ENCODE peak calls at places on chromosomes 6 and 20, in seven cellular contexts. D is neural progenitor cell, L is GM23338, C is HCT116, G is MM.1S, N is GM23248, P is hepatocyte. S is an unnamed sample.

GRCh38 chr20:43799150-43799711 is 72.4 kb upstream of the GTSF1L start:
- DNase-seq in P (peak), D (no peak), G (no peak), C (no peak), N (peak), L (no peak), S (peak)

GRCh38 chr6:124226396-124226795 is 422.7 kb downstream of the NKAIN2 start:
- DNase-seq in P (no peak), C (no peak), G (no peak), L (no peak), N (no peak), D (no peak), S (no peak)

GRCh38 chr6:129335792-129336191 is 374.2 kb downstream of the ARHGAP18 start:
- DNase-seq in N (no peak), P (no peak), L (no peak), D (no peak), G (no peak), C (no peak), S (no peak)

GRCh38 chr20:6769953-6770831 is 2.7 kb downstream of the BMP2 start:
- DNase-seq in N (peak), D (peak), P (peak), L (peak), C (no peak), G (no peak), S (no peak)

GRCh38 chr20:47673671-47673955 is 111.7 kb downstream of the SULF2 start:
- DNase-seq in L (no peak), D (no peak), C (no peak), G (no peak), N (no peak), P (no peak), S (no peak)

GRCh38 chr6:17101422-17102257 is at the start of gene STMND1:
- DNase-seq in L (peak), D (peak), P (peak), C (no peak), G (no peak), N (peak), S (peak)

GRCh38 chr20:35618372-35619131 is 2.9 kb downstream of the SPAG4 start:
- DNase-seq in C (no peak), N (peak), G (no peak), D (peak), L (peak), P (no peak), S (peak)

GRCh38 chr6:75381878-75382633 is 97.5 kb upstream of the TMEM30A start:
- DNase-seq in N (no peak), G (no peak), P (no peak), L (no peak), D (no peak), C (no peak), S (no peak)

GRCh38 chr20:24981282-24981681 is 11.3 kb downstream of the APMAP start:
- DNase-seq in L (no peak), D (no peak), G (no peak), C (no peak), P (no peak), N (no peak), S (no peak)

GRCh38 chr20:47854687-47855212 is 69.5 kb upstream of the SULF2 start:
- DNase-seq in N (peak), G (peak), P (peak), D (peak), L (peak), C (peak), S (peak)

GRCh38 chr20:57773059-57773815 is 63.4 kb upstream of the PMEPA1 start:
- DNase-seq in P (no peak), C (no peak), N (no peak), G (no peak), D (no peak), L (no peak), S (no peak)

GRCh38 chr6:31736026-31736767 is at the start of gene CLIC1:
- DNase-seq in D (peak), C (no peak), P (peak), N (peak), L (peak), G (peak), S (peak)

GRCh38 chr6:145732788-145733187 is 2.5 kb downstream of the EPM2A start:
- DNase-seq in C (no peak), P (no peak), L (no peak), D (peak), G (no peak), N (no peak), S (no peak)

GRCh38 chr6:14822689-14823088 is 423.2 kb upstream of the JARID2 start:
- DNase-seq in C (no peak), N (peak), P (no peak), G (no peak), D (no peak), L (no peak), S (no peak)

GRCh38 chr6:113405326-113406050 is 451.7 kb upstream of the MARCKS start:
- DNase-seq in N (peak), L (no peak), D (no peak), P (no peak), G (no peak), C (no peak), S (no peak)

GRCh38 chr6:119533603-119534279 is 184.2 kb upstream of the MAN1A1 start:
- DNase-seq in G (no peak), C (peak), N (peak), D (no peak), P (no peak), L (no peak), S (peak)

GRCh38 chr20:56865055-56865454 is 235.9 kb downstream of the TFAP2C start:
- DNase-seq in C (no peak), D (no peak), L (no peak), G (no peak), P (no peak), N (peak), S (no peak)

GRCh38 chr6:129936329-129937165 is 75.4 kb upstream of the TMEM244 start:
- DNase-seq in D (peak), G (peak), L (peak), C (peak), N (peak), P (peak), S (peak)

GRCh38 chr20:8542115-8542486 is 410.0 kb downstream of the PLCB1 start:
- DNase-seq in L (no peak), D (no peak), C (no peak), N (no peak), G (no peak), P (no peak), S (no peak)

GRCh38 chr6:36019167-36019566 is 5.3 kb downstream of the SLC26A8 start:
- DNase-seq in N (no peak), D (no peak), G (no peak), P (no peak), L (no peak), C (no peak), S (no peak)

GRCh38 chr20:57787969-57788781 is 78.4 kb upstream of the PMEPA1 start:
- DNase-seq in G (no peak), L (no peak), D (no peak), N (no peak), P (no peak), C (no peak), S (peak)

GRCh38 chr20:23232219-23232581 is 118.4 kb upstream of the NXT1 start:
- DNase-seq in D (no peak), P (no peak), N (no peak), L (no peak), C (no peak), G (no peak), S (no peak)

GRCh38 chr20:6122111-6122872 is 538 bp downstream of the FERMT1 start:
- DNase-seq in L (peak), D (peak), N (peak), P (peak), C (no peak), G (peak), S (peak)

GRCh38 chr6:27862396-27863061 is 49.7 kb downstream of the OR2B2 start:
- DNase-seq in L (no peak), G (no peak), P (no peak), C (no peak), N (no peak), D (no peak), S (peak)

GRCh38 chr20:34553366-34553867 is 5.1 kb upstream of the MAP1LC3A start:
- DNase-seq in C (no peak), D (no peak), G (no peak), P (no peak), N (no peak), L (no peak), S (peak)

GRCh38 chr6:150528648-150529285 is 70.9 kb upstream of the PLEKHG1 start:
- DNase-seq in D (peak), C (no peak), L (peak), N (peak), P (peak), G (no peak), S (no peak)

GRCh38 chr20:8095648-8096572 is 36.2 kb upstream of the PLCB1 start:
- DNase-seq in N (peak), D (no peak), L (no peak), C (no peak), G (no peak), P (no peak), S (peak)

GRCh38 chr6:20332441-20333006 is 69.2 kb upstream of the E2F3 start:
- DNase-seq in G (no peak), C (no peak), L (no peak), P (no peak), D (no peak), N (no peak), S (no peak)

GRCh38 chr6:158471339-158471738 is 88.6 kb upstream of the TMEM181 start:
- DNase-seq in C (no peak), G (no peak), L (no peak), N (no peak), D (no peak), P (no peak), S (no peak)

GRCh38 chr6:65818576-65818975 is 111.5 kb upstream of the EYS start:
- DNase-seq in C (no peak), D (no peak), L (no peak), P (no peak), G (no peak), N (no peak), S (no peak)

GRCh38 chr6:71047401-71047800 is 90.5 kb upstream of the B3GAT2 start:
- DNase-seq in D (no peak), C (no peak), P (no peak), L (no peak), N (no peak), G (no peak), S (no peak)

GRCh38 chr20:13012886-13013285 is 4.1 kb downstream of the SPTLC3 start:
- DNase-seq in G (no peak), P (no peak), N (no peak), D (peak), L (peak), C (no peak), S (no peak)

DNA sequence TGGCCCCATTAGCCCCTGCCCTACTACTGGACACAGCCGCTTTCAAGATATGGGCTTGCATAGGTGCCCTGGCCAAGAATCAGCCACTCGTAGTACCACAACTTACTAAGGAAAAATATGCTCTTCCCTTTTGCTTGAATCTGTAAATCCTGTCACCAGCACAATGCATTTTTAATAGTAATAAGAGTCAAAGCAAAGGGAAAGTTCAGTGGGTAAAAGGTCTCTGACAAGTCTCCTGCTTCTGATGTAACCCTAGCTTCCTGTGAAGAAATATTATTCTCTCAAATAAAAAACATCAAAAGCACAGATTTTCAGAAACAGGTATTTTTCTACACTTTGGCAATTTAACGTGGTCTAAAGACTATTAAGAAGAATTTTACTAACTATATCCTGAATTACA is 373.8 kb downstream of the GJA1 start:
- DNase-seq in L (no peak), D (no peak), G (no peak), N (peak), C (no peak), P (no peak), S (no peak)
- TF ChIP-seq EZH2phosphoT487 in L (no peak), D (no peak), G (no peak), N (no peak), C (no peak), P (no peak), S (no peak)

DNA sequence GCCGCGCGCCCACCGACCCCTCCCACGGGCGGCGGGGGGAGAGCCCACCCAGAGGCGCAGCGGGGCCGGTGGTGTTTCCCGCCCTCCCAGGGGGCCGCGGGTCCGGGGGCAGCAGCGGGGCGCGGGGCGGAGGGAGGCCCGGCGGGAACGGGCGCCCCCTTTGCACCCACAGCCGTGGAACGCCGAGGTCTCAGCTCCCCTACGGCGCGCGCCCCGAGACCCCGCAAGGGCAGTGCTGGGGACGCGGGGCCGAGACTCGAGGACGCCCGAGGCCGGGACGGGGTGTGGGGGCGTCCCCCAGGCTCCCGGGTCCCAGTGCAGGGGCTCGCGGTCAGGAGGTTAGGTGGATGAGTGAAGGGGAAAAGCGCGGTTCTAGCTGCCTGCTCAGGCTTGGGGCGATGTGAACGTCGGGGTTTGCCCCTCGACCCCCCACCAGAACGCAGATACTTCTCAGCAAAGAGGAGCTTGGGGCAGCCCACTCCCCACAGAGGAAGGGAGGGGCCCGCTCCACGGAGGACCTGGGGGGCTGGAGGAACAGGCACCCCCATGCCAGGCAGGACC is 65.5 kb upstream of the BHLHE23 start:
- DNase-seq in D (no peak), L (peak), C (no peak), N (no peak), G (no peak), P (no peak), S (no peak)
- TF ChIP-seq EZH2 in D (peak), L (no peak), C (no peak), N (no peak), G (no peak), P (no peak), S (no peak)

GRCh38 chr6:44086931-44087574 is 40.2 kb downstream of the MRPL14 start:
- DNase-seq in C (no peak), L (no peak), N (peak), G (no peak), P (peak), D (no peak), S (peak)

GRCh38 chr6:44082872-44083321 is 44.4 kb downstream of the MRPL14 start:
- DNase-seq in G (no peak), N (no peak), P (no peak), D (no peak), C (no peak), L (no peak), S (no peak)

GRCh38 chr6:44085219-44085618 is 42.0 kb downstream of the MRPL14 start:
- DNase-seq in L (no peak), N (no peak), G (no peak), D (no peak), P (no peak), C (no peak), S (no peak)

GRCh38 chr6:44081753-44082152 is 45.5 kb downstream of the MRPL14 start:
- DNase-seq in L (no peak), P (no peak), C (no peak), G (no peak), N (no peak), D (no peak), S (no peak)

GRCh38 chr6:44084231-44085014 is 42.8 kb downstream of the MRPL14 start:
- DNase-seq in L (no peak), C (peak), P (no peak), D (peak), G (no peak), N (no peak), S (no peak)
- TF ChIP-seq EZH2phosphoT487 in L (no peak), C (no peak), P (no peak), D (no peak), G (no peak), N (no peak), S (no peak)

DNA sequence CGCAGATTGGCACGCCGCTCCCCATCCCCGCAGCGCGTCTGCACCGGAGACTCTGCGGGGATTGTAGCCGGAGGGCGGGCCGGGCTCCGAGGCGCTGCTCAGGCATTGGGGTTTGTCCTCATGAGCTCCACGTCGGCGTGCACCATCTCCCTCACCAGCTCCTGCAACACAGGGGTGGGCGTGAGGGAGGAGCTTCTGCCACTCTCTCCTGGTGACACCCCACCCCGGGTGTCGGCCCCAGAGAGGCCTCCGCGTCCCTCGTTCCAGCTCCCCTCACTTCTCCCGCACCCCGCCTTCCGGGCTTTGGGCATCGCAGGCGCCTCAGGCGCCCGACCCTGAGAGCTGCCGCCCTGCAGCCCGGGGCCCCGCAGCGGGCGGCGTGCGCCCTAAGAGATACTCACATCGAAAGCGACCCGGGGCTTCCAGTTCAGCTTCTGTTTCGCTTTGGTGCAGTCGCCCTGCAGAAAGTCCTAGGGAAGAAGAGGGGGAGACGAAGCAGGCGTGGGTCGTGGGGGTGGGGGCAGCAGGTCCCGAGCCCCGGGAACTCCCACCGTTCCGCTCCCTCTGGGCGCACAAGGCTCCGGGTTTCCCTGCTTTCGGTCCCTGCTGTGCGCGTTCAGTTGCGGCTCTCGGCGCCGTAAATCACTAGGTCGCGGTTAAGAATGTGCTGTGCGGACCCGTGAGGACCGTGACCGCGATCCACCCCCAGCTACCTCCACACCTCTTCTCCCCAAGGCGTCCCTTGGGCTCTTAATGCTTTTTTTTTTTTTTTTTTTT is 14.5 kb downstream of the FOXC1 start:
- DNase-seq in N (no peak), C (no peak), D (peak), P (peak), G (no peak), L (peak), S (no peak)
- TF ChIP-seq EZH2 in N (no peak), C (no peak), D (peak), P (no peak), G (no peak), L (peak), S (no peak)

DNA sequence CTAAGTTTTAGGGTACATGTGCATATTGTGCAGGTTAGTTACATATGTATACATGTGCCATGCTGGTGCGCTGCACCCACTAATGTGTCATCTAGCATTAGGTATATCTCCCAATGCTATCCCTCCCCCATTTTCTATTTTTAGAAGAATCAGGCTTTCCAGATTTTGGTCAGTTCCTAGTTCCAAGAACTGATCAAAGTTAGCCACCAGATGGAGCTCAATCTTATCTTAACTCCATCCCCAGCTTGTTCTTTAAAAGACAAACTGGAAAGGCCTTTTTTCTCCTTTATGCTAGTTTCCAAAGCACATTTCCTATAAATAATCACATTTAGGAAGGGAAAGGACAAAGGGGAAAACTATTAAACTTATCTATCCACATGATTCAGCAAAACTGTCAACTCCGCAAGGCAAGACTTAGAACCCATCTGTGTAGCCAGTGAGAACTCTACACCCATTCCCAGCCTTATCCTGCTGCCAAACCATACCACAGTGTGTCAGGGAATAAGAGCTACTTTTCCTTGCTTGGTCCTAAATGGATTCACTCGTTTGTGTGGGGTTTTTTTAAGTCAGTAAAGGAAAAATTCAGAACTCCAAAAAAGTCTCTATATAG is 22.8 kb upstream of the KHDC1 start:
- DNase-seq in L (peak), P (peak), D (peak), N (peak), C (peak), G (peak), S (peak)
- TF ChIP-seq EZH2phosphoT487 in L (no peak), P (no peak), D (no peak), N (no peak), C (no peak), G (no peak), S (no peak)

GRCh38 chr6:161139304-161139765 is 134.5 kb downstream of the AGPAT4 start:
- DNase-seq in N (no peak), D (no peak), G (no peak), C (no peak), P (no peak), L (no peak), S (no peak)
- TF ChIP-seq EZH2 in N (no peak), D (no peak), G (no peak), C (no peak), P (no peak), L (no peak), S (no peak)

GRCh38 chr20:53881362-53881761 is 189.0 kb downstream of the BCAS1 start:
- DNase-seq in G (no peak), P (no peak), N (no peak), C (no peak), L (no peak), D (no peak), S (no peak)

GRCh38 chr20:53887973-53888372 is 182.4 kb downstream of the BCAS1 start:
- DNase-seq in C (no peak), L (no peak), P (no peak), N (no peak), D (no peak), G (no peak), S (no peak)

GRCh38 chr20:53888510-53888909 is 181.9 kb downstream of the BCAS1 start:
- DNase-seq in P (no peak), L (no peak), D (no peak), N (no peak), G (no peak), C (no peak), S (no peak)

GRCh38 chr20:53883098-53883762 is 187.2 kb downstream of the BCAS1 start:
- DNase-seq in N (peak), D (no peak), P (no peak), C (no peak), L (no peak), G (no peak), S (peak)

GRCh38 chr20:53884859-53885654 is 185.3 kb downstream of the BCAS1 start:
- DNase-seq in D (no peak), N (no peak), L (no peak), G (no peak), C (no peak), P (no peak), S (peak)
- TF ChIP-seq EZH2phosphoT487 in D (no peak), N (no peak), L (no peak), G (no peak), C (no peak), P (no peak), S (no peak)